ENCODE peak calls at places on chromosomes 12 and 14, in seven cellular contexts. B is left ventricle myocardium inferior, K is PC-9, I is breast epithelium, Y is BJ, X is tibial nerve, T is PC-3. E is an unnamed sample. For H3K27me3, the result is how much of the 10 kb centered on the place peaks cover.

GRCh38 chr14:87049886-87050820 is 942.8 kb downstream of the GALC start:
- DNase-seq in B (no peak), K (peak), I (no peak), Y (peak), X (no peak), T (peak), E (peak)

GRCh38 chr12:5808956-5809355 is 136.1 kb downstream of the ANO2 start:
- DNase-seq in B (no peak), K (no peak), I (no peak), Y (peak), X (no peak), T (peak), E (peak)

GRCh38 chr14:104979758-104980591 is 1.8 kb upstream of the AHNAK2 start:
- DNase-seq in B (peak), K (peak), I (peak), Y (no peak), X (no peak), T (peak), E (no peak)

GRCh38 chr12:106282457-106283097 is 20.0 kb upstream of the TCP11L2 start:
- DNase-seq in B (peak), K (peak), I (no peak), Y (no peak), X (no peak), T (peak), E (peak)

GRCh38 chr14:64566651-64567122 is 16.9 kb downstream of the PPP1R36 start:
- DNase-seq in B (no peak), K (no peak), I (no peak), Y (no peak), X (no peak), T (no peak), E (no peak)

GRCh38 chr12:132559652-132560420 is 50.5 kb downstream of the LRCOL1 start:
- DNase-seq in B (peak), K (peak), I (no peak), Y (no peak), X (no peak), T (peak), E (no peak)

GRCh38 chr12:24997970-24998582 is 49.2 kb upstream of the BCAT1 start:
- DNase-seq in B (no peak), K (no peak), I (no peak), Y (peak), X (no peak), T (no peak), E (peak)

GRCh38 chr12:112419269-112420133 is 754 bp downstream of the PTPN11 start:
- DNase-seq in B (peak), K (peak), I (peak), Y (no peak), X (peak), T (peak), E (peak)

GRCh38 chr12:44428825-44429224 is 447.3 kb downstream of the NELL2 start:
- DNase-seq in B (no peak), K (no peak), I (no peak), Y (no peak), X (no peak), T (no peak), E (no peak)

GRCh38 chr12:31749024-31749704 is 20.3 kb upstream of the AMN1 start:
- DNase-seq in B (no peak), K (peak), I (peak), Y (peak), X (no peak), T (peak), E (peak)

GRCh38 chr12:116784238-116784612 is 46.1 kb downstream of the RNFT2 start:
- DNase-seq in B (no peak), K (no peak), I (no peak), Y (no peak), X (no peak), T (peak), E (no peak)

GRCh38 chr12:130225347-130225746 is 63.1 kb downstream of the FZD10 start:
- DNase-seq in B (no peak), K (no peak), I (no peak), Y (no peak), X (no peak), T (no peak), E (no peak)

GRCh38 chr14:105167303-105168092 is 1.1 kb downstream of the JAG2 start:
- DNase-seq in B (no peak), K (no peak), I (no peak), Y (no peak), X (no peak), T (peak), E (no peak)

GRCh38 chr12:78386871-78387270 is 477.7 kb upstream of the SYT1 start:
- DNase-seq in B (no peak), K (no peak), I (no peak), Y (no peak), X (no peak), T (no peak), E (no peak)

GRCh38 chr12:79634957-79635471 is 55.8 kb downstream of the PAWR start:
- DNase-seq in B (no peak), K (no peak), I (no peak), Y (peak), X (no peak), T (no peak), E (peak)

GRCh38 chr12:46357438-46358324 is 14.9 kb downstream of the SLC38A2 start:
- DNase-seq in B (no peak), K (no peak), I (no peak), Y (no peak), X (no peak), T (peak), E (peak)

GRCh38 chr14:63773504-63773903 is 45.6 kb upstream of the SGPP1 start:
- DNase-seq in B (no peak), K (no peak), I (no peak), Y (no peak), X (no peak), T (no peak), E (no peak)

GRCh38 chr12:15829949-15830348 is 40.8 kb upstream of the EPS8 start:
- DNase-seq in B (no peak), K (no peak), I (no peak), Y (no peak), X (no peak), T (no peak), E (peak)

GRCh38 chr14:105204931-105205717 is 24.0 kb upstream of the NUDT14 start:
- DNase-seq in B (no peak), K (no peak), I (no peak), Y (no peak), X (no peak), T (no peak), E (no peak)

GRCh38 chr12:58919271-58920101 is 818 bp downstream of the LRIG3 start:
- DNase-seq in B (no peak), K (peak), I (peak), Y (no peak), X (peak), T (peak), E (peak)

GRCh38 chr14:104976198-104977007 is 1.8 kb downstream of the AHNAK2 start:
- DNase-seq in B (peak), K (peak), I (peak), Y (no peak), X (peak), T (peak), E (peak)

GRCh38 chr14:83913466-83913865 is 1616.5 kb upstream of the FLRT2 start:
- DNase-seq in B (no peak), K (no peak), I (no peak), Y (no peak), X (no peak), T (peak), E (no peak)

GRCh38 chr14:55099741-55100140 is 29.3 kb upstream of the LGALS3 start:
- DNase-seq in B (no peak), K (no peak), I (no peak), Y (no peak), X (no peak), T (no peak), E (no peak)

GRCh38 chr12:12336049-12336411 is 14.0 kb downstream of the MANSC1 start:
- DNase-seq in B (no peak), K (peak), I (no peak), Y (no peak), X (no peak), T (no peak), E (peak)

GRCh38 chr14:92093320-92093719 is 13.1 kb downstream of the ATXN3 start:
- DNase-seq in B (no peak), K (no peak), I (no peak), Y (no peak), X (no peak), T (no peak), E (no peak)

GRCh38 chr12:54891717-54892478 is 37.6 kb downstream of the MUCL1 start:
- DNase-seq in B (no peak), K (no peak), I (peak), Y (no peak), X (no peak), T (peak), E (peak)

DNA sequence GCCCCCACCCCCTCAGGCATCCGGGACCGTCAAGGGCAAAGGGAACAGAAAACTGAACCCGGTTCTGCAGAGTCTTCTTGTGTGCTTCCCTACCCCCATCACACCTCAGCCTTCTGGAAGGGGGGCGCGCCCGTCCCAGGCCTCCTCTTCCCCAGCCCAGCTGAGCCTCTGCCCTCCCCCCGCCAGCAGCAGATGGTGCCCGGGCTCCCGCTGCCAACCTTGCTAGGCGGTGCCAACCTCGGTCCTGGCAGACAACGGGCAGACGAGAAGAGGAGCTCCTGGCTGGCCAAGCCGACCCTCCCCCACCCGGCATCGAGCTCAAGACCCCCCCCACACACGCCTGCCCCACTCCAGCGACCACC is 8.7 kb downstream of the STAC3 start:
- DNase-seq in B (peak), K (no peak), I (no peak), Y (no peak), X (no peak), T (no peak), E (no peak)
- H3K27me3 ChIP-seq in B (half or more), K (under half), I (under half), Y (under half), X (half or more), T (under half), E (under half)

DNA sequence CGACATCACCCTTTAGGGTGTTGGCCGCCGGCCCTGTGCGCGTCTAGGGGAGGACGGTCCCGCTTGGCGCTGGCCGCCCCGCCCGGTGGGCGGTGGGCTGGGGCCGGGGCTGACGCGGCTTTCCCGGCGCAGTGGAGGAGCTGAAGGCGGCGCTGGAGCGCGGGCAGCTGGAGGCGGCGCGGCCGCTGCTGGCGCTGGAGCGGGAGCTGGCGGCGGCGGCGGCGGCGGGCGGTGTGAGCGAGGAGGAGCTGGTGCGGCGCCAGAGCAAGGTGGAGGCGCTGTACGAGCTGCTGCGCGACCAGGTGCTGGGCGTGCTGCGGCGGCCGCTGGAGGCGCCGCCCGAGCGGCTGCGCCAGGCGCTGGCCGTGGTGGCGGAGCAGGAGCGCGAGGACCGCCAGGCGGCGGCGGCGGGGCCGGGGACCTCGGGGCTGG is 3.6 kb downstream of the TNFAIP2 start:
- DNase-seq in B (peak), K (peak), I (no peak), Y (no peak), X (no peak), T (peak), E (no peak)
- TF ChIP-seq CTCF in B (peak), K (no peak), I (no peak), Y (no peak), X (no peak), T (no peak), E (no peak)

GRCh38 chr14:101044741-101045140 is 141.2 kb upstream of the RTL1 start:
- DNase-seq in B (no peak), K (no peak), I (no peak), Y (no peak), X (no peak), T (no peak), E (no peak)
- H3K4me3 ChIP-seq in B (no peak), K (no peak), I (no peak), Y (no peak), X (no peak), T (no peak), E (no peak)

GRCh38 chr12:85280138-85280983 is at the start of gene ALX1:
- DNase-seq in B (no peak), K (no peak), I (no peak), Y (no peak), X (no peak), T (no peak), E (peak)
- H3K27me3 ChIP-seq in B (half or more), K (under half), I (under half), Y (under half), X (half or more), T (under half), E (under half)

GRCh38 chr14:94354638-94355185 is 31.6 kb upstream of the SERPINA6 start:
- DNase-seq in B (no peak), K (no peak), I (no peak), Y (no peak), X (no peak), T (no peak), E (no peak)

GRCh38 chr14:94357166-94357565 is 31.2 kb downstream of the SERPINA1 start:
- DNase-seq in B (no peak), K (no peak), I (no peak), Y (no peak), X (no peak), T (no peak), E (no peak)

GRCh38 chr14:94360945-94361565 is 27.3 kb downstream of the SERPINA1 start:
- DNase-seq in B (no peak), K (no peak), I (no peak), Y (no peak), X (no peak), T (no peak), E (no peak)

GRCh38 chr14:94356379-94357056 is 31.9 kb downstream of the SERPINA1 start:
- DNase-seq in B (no peak), K (no peak), I (no peak), Y (no peak), X (no peak), T (no peak), E (no peak)

GRCh38 chr14:94355191-94355794 is 32.2 kb upstream of the SERPINA6 start:
- DNase-seq in B (peak), K (no peak), I (no peak), Y (no peak), X (peak), T (peak), E (peak)
- TF ChIP-seq CTCF in B (peak), K (no peak), I (peak), Y (peak), X (peak), T (peak), E (peak)

E was measured in brain microvascular endothelial cell.